ENCODE peak calls at places on chromosomes 12 and 14, in nine cellular contexts. One of them, this sample, is unnamed.

GRCh38 chr12:1162083-1162760 is 171.2 kb downstream of the ERC1 start:
- DNase-seq in H4: no peak
- DNase-seq in T-helper 17 cell: no peak
- DNase-seq in anterior cingulate cortex: no peak
- DNase-seq in adipocyte: no peak
- DNase-seq in omental fat pad: no peak
- DNase-seq in naive thymus-derived CD4-positive, alpha-beta T cell: no peak
- DNase-seq in NCI-H2107: peak; percentile 15
- DNase-seq in naive B cell: no peak
- DNase-seq in this sample: no peak

GRCh38 chr12:132056959-132057358 is 87.2 kb downstream of the DDX51 start:
- DNase-seq in H4: no peak
- DNase-seq in T-helper 17 cell: no peak
- DNase-seq in anterior cingulate cortex: no peak
- DNase-seq in adipocyte: no peak
- DNase-seq in omental fat pad: no peak
- DNase-seq in naive thymus-derived CD4-positive, alpha-beta T cell: no peak
- DNase-seq in NCI-H2107: no peak
- DNase-seq in naive B cell: peak; percentile 20
- DNase-seq in this sample: no peak

GRCh38 chr14:59507063-59507751 is 22.9 kb downstream of the JKAMP start:
- DNase-seq in H4: peak; percentile 61
- DNase-seq in T-helper 17 cell: no peak
- DNase-seq in anterior cingulate cortex: no peak
- DNase-seq in adipocyte: peak; percentile 62
- DNase-seq in omental fat pad: no peak
- DNase-seq in naive thymus-derived CD4-positive, alpha-beta T cell: peak; percentile 9
- DNase-seq in NCI-H2107: peak; percentile 93
- DNase-seq in naive B cell: peak; percentile 23
- DNase-seq in this sample: peak; percentile 8

GRCh38 chr12:108967869-108968540 is 52.9 kb downstream of the SVOP start:
- DNase-seq in H4: peak; percentile 18
- DNase-seq in T-helper 17 cell: no peak
- DNase-seq in anterior cingulate cortex: no peak
- DNase-seq in adipocyte: no peak
- DNase-seq in omental fat pad: no peak
- DNase-seq in naive thymus-derived CD4-positive, alpha-beta T cell: no peak
- DNase-seq in NCI-H2107: no peak
- DNase-seq in naive B cell: no peak
- DNase-seq in this sample: no peak

GRCh38 chr12:15782667-15783066 is 6.5 kb downstream of the EPS8 start:
- DNase-seq in H4: no peak
- DNase-seq in T-helper 17 cell: no peak
- DNase-seq in anterior cingulate cortex: no peak
- DNase-seq in adipocyte: no peak
- DNase-seq in omental fat pad: no peak
- DNase-seq in naive thymus-derived CD4-positive, alpha-beta T cell: no peak
- DNase-seq in NCI-H2107: no peak
- DNase-seq in naive B cell: no peak
- DNase-seq in this sample: no peak

GRCh38 chr12:50572275-50572674 is 67.5 kb downstream of the DIP2B start:
- DNase-seq in H4: peak; percentile 60
- DNase-seq in T-helper 17 cell: no peak
- DNase-seq in anterior cingulate cortex: no peak
- DNase-seq in adipocyte: peak; percentile 96
- DNase-seq in omental fat pad: no peak
- DNase-seq in naive thymus-derived CD4-positive, alpha-beta T cell: no peak
- DNase-seq in NCI-H2107: no peak
- DNase-seq in naive B cell: no peak
- DNase-seq in this sample: no peak

GRCh38 chr12:131985145-131985875 is 35.6 kb downstream of the EP400 start:
- DNase-seq in H4: no peak
- DNase-seq in T-helper 17 cell: no peak
- DNase-seq in anterior cingulate cortex: no peak
- DNase-seq in adipocyte: no peak
- DNase-seq in omental fat pad: no peak
- DNase-seq in naive thymus-derived CD4-positive, alpha-beta T cell: no peak
- DNase-seq in NCI-H2107: no peak
- DNase-seq in naive B cell: no peak
- DNase-seq in this sample: no peak

GRCh38 chr12:9590441-9590840 is 17.3 kb downstream of the KLRB1 start:
- DNase-seq in H4: no peak
- DNase-seq in T-helper 17 cell: no peak
- DNase-seq in anterior cingulate cortex: no peak
- DNase-seq in adipocyte: no peak
- DNase-seq in omental fat pad: no peak
- DNase-seq in naive thymus-derived CD4-positive, alpha-beta T cell: no peak
- DNase-seq in NCI-H2107: no peak
- DNase-seq in naive B cell: no peak
- DNase-seq in this sample: no peak

GRCh38 chr12:26346748-26347147 is 151.4 kb downstream of the SSPN start:
- DNase-seq in H4: no peak
- DNase-seq in T-helper 17 cell: no peak
- DNase-seq in anterior cingulate cortex: no peak
- DNase-seq in adipocyte: peak; percentile 14
- DNase-seq in omental fat pad: no peak
- DNase-seq in naive thymus-derived CD4-positive, alpha-beta T cell: no peak
- DNase-seq in NCI-H2107: no peak
- DNase-seq in naive B cell: no peak
- DNase-seq in this sample: no peak

GRCh38 chr14:68651652-68652432 is 141.0 kb downstream of the ZFP36L1 start:
- DNase-seq in H4: peak; percentile 36
- DNase-seq in T-helper 17 cell: no peak
- DNase-seq in anterior cingulate cortex: no peak
- DNase-seq in adipocyte: no peak
- DNase-seq in omental fat pad: no peak
- DNase-seq in naive thymus-derived CD4-positive, alpha-beta T cell: no peak
- DNase-seq in NCI-H2107: no peak
- DNase-seq in naive B cell: no peak
- DNase-seq in this sample: no peak

GRCh38 chr12:22399464-22399863 is 65.0 kb upstream of the ST8SIA1 start:
- DNase-seq in H4: no peak
- DNase-seq in T-helper 17 cell: no peak
- DNase-seq in anterior cingulate cortex: no peak
- DNase-seq in adipocyte: no peak
- DNase-seq in omental fat pad: no peak
- DNase-seq in naive thymus-derived CD4-positive, alpha-beta T cell: no peak
- DNase-seq in NCI-H2107: no peak
- DNase-seq in naive B cell: no peak
- DNase-seq in this sample: no peak

GRCh38 chr14:75375983-75376382 is 51.8 kb upstream of the JDP2 start:
- DNase-seq in H4: no peak
- DNase-seq in T-helper 17 cell: no peak
- DNase-seq in anterior cingulate cortex: no peak
- DNase-seq in adipocyte: no peak
- DNase-seq in omental fat pad: no peak
- DNase-seq in naive thymus-derived CD4-positive, alpha-beta T cell: no peak
- DNase-seq in NCI-H2107: no peak
- DNase-seq in naive B cell: no peak
- DNase-seq in this sample: no peak

GRCh38 chr12:124564232-124564958 is 3.0 kb downstream of the NCOR2 start:
- DNase-seq in H4: no peak
- DNase-seq in T-helper 17 cell: no peak
- DNase-seq in anterior cingulate cortex: no peak
- DNase-seq in adipocyte: no peak
- DNase-seq in omental fat pad: no peak
- DNase-seq in naive thymus-derived CD4-positive, alpha-beta T cell: no peak
- DNase-seq in NCI-H2107: no peak
- DNase-seq in naive B cell: no peak
- DNase-seq in this sample: peak; percentile 31

GRCh38 chr14:84162658-84163057 is 1367.3 kb upstream of the FLRT2 start:
- DNase-seq in H4: no peak
- DNase-seq in T-helper 17 cell: no peak
- DNase-seq in anterior cingulate cortex: no peak
- DNase-seq in adipocyte: no peak
- DNase-seq in omental fat pad: no peak
- DNase-seq in naive thymus-derived CD4-positive, alpha-beta T cell: no peak
- DNase-seq in NCI-H2107: no peak
- DNase-seq in naive B cell: no peak
- DNase-seq in this sample: no peak

GRCh38 chr12:2284321-2284813 is 231.6 kb downstream of the CACNA1C start:
- DNase-seq in H4: peak; percentile 79
- DNase-seq in T-helper 17 cell: no peak
- DNase-seq in anterior cingulate cortex: no peak
- DNase-seq in adipocyte: peak; percentile 91
- DNase-seq in omental fat pad: no peak
- DNase-seq in naive thymus-derived CD4-positive, alpha-beta T cell: no peak
- DNase-seq in NCI-H2107: no peak
- DNase-seq in naive B cell: no peak
- DNase-seq in this sample: no peak

GRCh38 chr12:13702401-13702800 is 279.0 kb downstream of the GRIN2B start:
- DNase-seq in H4: no peak
- DNase-seq in T-helper 17 cell: no peak
- DNase-seq in anterior cingulate cortex: no peak
- DNase-seq in adipocyte: no peak
- DNase-seq in omental fat pad: no peak
- DNase-seq in naive thymus-derived CD4-positive, alpha-beta T cell: no peak
- DNase-seq in NCI-H2107: no peak
- DNase-seq in naive B cell: no peak
- DNase-seq in this sample: no peak

GRCh38 chr12:51472984-51473383 is 48.4 kb downstream of the SLC4A8 start:
- DNase-seq in H4: no peak
- DNase-seq in T-helper 17 cell: no peak
- DNase-seq in anterior cingulate cortex: no peak
- DNase-seq in adipocyte: no peak
- DNase-seq in omental fat pad: no peak
- DNase-seq in naive thymus-derived CD4-positive, alpha-beta T cell: no peak
- DNase-seq in NCI-H2107: no peak
- DNase-seq in naive B cell: peak; percentile 14
- DNase-seq in this sample: no peak

GRCh38 chr14:99655521-99655920 is 10.6 kb downstream of the HHIPL1 start:
- DNase-seq in H4: no peak
- DNase-seq in T-helper 17 cell: no peak
- DNase-seq in anterior cingulate cortex: no peak
- DNase-seq in adipocyte: peak; percentile 28
- DNase-seq in omental fat pad: no peak
- DNase-seq in naive thymus-derived CD4-positive, alpha-beta T cell: no peak
- DNase-seq in NCI-H2107: no peak
- DNase-seq in naive B cell: no peak
- DNase-seq in this sample: no peak

GRCh38 chr14:64387232-64387737 is 868 bp upstream of the MTHFD1 start:
- DNase-seq in H4: no peak
- DNase-seq in T-helper 17 cell: no peak
- DNase-seq in anterior cingulate cortex: no peak
- DNase-seq in adipocyte: peak; percentile 46
- DNase-seq in omental fat pad: no peak
- DNase-seq in naive thymus-derived CD4-positive, alpha-beta T cell: no peak
- DNase-seq in NCI-H2107: no peak
- DNase-seq in naive B cell: no peak
- DNase-seq in this sample: no peak

GRCh38 chr12:93912086-93912733 is 235.0 kb downstream of the CRADD start:
- DNase-seq in H4: no peak
- DNase-seq in T-helper 17 cell: no peak
- DNase-seq in anterior cingulate cortex: no peak
- DNase-seq in adipocyte: no peak
- DNase-seq in omental fat pad: no peak
- DNase-seq in naive thymus-derived CD4-positive, alpha-beta T cell: no peak
- DNase-seq in NCI-H2107: no peak
- DNase-seq in naive B cell: no peak
- DNase-seq in this sample: no peak

GRCh38 chr14:103705158-103705523 is 10.1 kb downstream of the XRCC3 start:
- DNase-seq in H4: no peak
- DNase-seq in T-helper 17 cell: no peak
- DNase-seq in anterior cingulate cortex: no peak
- DNase-seq in adipocyte: no peak
- DNase-seq in omental fat pad: no peak
- DNase-seq in naive thymus-derived CD4-positive, alpha-beta T cell: no peak
- DNase-seq in NCI-H2107: no peak
- DNase-seq in naive B cell: no peak
- DNase-seq in this sample: no peak

GRCh38 chr14:54713364-54713763 is 146.4 kb downstream of the SAMD4A start:
- DNase-seq in H4: no peak
- DNase-seq in T-helper 17 cell: no peak
- DNase-seq in anterior cingulate cortex: no peak
- DNase-seq in adipocyte: peak; percentile 68
- DNase-seq in omental fat pad: no peak
- DNase-seq in naive thymus-derived CD4-positive, alpha-beta T cell: no peak
- DNase-seq in NCI-H2107: no peak
- DNase-seq in naive B cell: no peak
- DNase-seq in this sample: no peak

GRCh38 chr14:28759056-28759657 is 7.4 kb upstream of the FOXG1 start:
- DNase-seq in H4: peak; percentile 23
- DNase-seq in T-helper 17 cell: no peak
- DNase-seq in anterior cingulate cortex: no peak
- DNase-seq in adipocyte: no peak
- DNase-seq in omental fat pad: no peak
- DNase-seq in naive thymus-derived CD4-positive, alpha-beta T cell: no peak
- DNase-seq in NCI-H2107: no peak
- DNase-seq in naive B cell: no peak
- DNase-seq in this sample: no peak

GRCh38 chr14:61690982-61691381 is 4.3 kb upstream of the HIF1A start:
- DNase-seq in H4: no peak
- DNase-seq in T-helper 17 cell: no peak
- DNase-seq in anterior cingulate cortex: no peak
- DNase-seq in adipocyte: no peak
- DNase-seq in omental fat pad: no peak
- DNase-seq in naive thymus-derived CD4-positive, alpha-beta T cell: no peak
- DNase-seq in NCI-H2107: no peak
- DNase-seq in naive B cell: no peak
- DNase-seq in this sample: no peak

GRCh38 chr12:28610401-28611114 is 420.3 kb downstream of the CCDC91 start:
- DNase-seq in H4: no peak
- DNase-seq in T-helper 17 cell: no peak
- DNase-seq in anterior cingulate cortex: no peak
- DNase-seq in adipocyte: no peak
- DNase-seq in omental fat pad: no peak
- DNase-seq in naive thymus-derived CD4-positive, alpha-beta T cell: no peak
- DNase-seq in NCI-H2107: no peak
- DNase-seq in naive B cell: no peak
- DNase-seq in this sample: no peak

GRCh38 chr12:113138826-113139225 is 3.3 kb upstream of the RASAL1 start:
- DNase-seq in H4: no peak
- DNase-seq in T-helper 17 cell: no peak
- DNase-seq in anterior cingulate cortex: no peak
- DNase-seq in adipocyte: no peak
- DNase-seq in omental fat pad: no peak
- DNase-seq in naive thymus-derived CD4-positive, alpha-beta T cell: no peak
- DNase-seq in NCI-H2107: no peak
- DNase-seq in naive B cell: no peak
- DNase-seq in this sample: no peak

GRCh38 chr14:77825895-77826519 is 26.1 kb downstream of the ADCK1 start:
- DNase-seq in H4: no peak
- DNase-seq in T-helper 17 cell: no peak
- DNase-seq in anterior cingulate cortex: no peak
- DNase-seq in adipocyte: no peak
- DNase-seq in omental fat pad: no peak
- DNase-seq in naive thymus-derived CD4-positive, alpha-beta T cell: no peak
- DNase-seq in NCI-H2107: no peak
- DNase-seq in naive B cell: no peak
- DNase-seq in this sample: no peak

GRCh38 chr12:8887285-8887715 is 27.0 kb upstream of the PHC1 start:
- DNase-seq in H4: no peak
- DNase-seq in T-helper 17 cell: no peak
- DNase-seq in anterior cingulate cortex: no peak
- DNase-seq in adipocyte: no peak
- DNase-seq in omental fat pad: no peak
- DNase-seq in naive thymus-derived CD4-positive, alpha-beta T cell: no peak
- DNase-seq in NCI-H2107: no peak
- DNase-seq in naive B cell: no peak
- DNase-seq in this sample: no peak

GRCh38 chr12:58923781-58924180 is 3.5 kb upstream of the LRIG3 start:
- DNase-seq in H4: no peak
- DNase-seq in T-helper 17 cell: no peak
- DNase-seq in anterior cingulate cortex: no peak
- DNase-seq in adipocyte: no peak
- DNase-seq in omental fat pad: no peak
- DNase-seq in naive thymus-derived CD4-positive, alpha-beta T cell: no peak
- DNase-seq in NCI-H2107: no peak
- DNase-seq in naive B cell: no peak
- DNase-seq in this sample: no peak

GRCh38 chr12:132170637-132171292 is 26.5 kb downstream of the NOC4L start:
- DNase-seq in H4: no peak
- DNase-seq in T-helper 17 cell: no peak
- DNase-seq in anterior cingulate cortex: no peak
- DNase-seq in adipocyte: no peak
- DNase-seq in omental fat pad: no peak
- DNase-seq in naive thymus-derived CD4-positive, alpha-beta T cell: no peak
- DNase-seq in NCI-H2107: no peak
- DNase-seq in naive B cell: no peak
- DNase-seq in this sample: no peak

GRCh38 chr14:52179151-52179790 is 88.2 kb upstream of the PTGDR start:
- DNase-seq in H4: no peak
- DNase-seq in T-helper 17 cell: no peak
- DNase-seq in anterior cingulate cortex: no peak
- DNase-seq in adipocyte: no peak
- DNase-seq in omental fat pad: no peak
- DNase-seq in naive thymus-derived CD4-positive, alpha-beta T cell: no peak
- DNase-seq in NCI-H2107: no peak
- DNase-seq in naive B cell: no peak
- DNase-seq in this sample: no peak

This sample was measured in substantia nigra.